ENCODE peak calls at places on chromosome 14, in seven cellular contexts. K, U, F, Y, B, L and D are unnamed samples.

GRCh38 chr14:105092124-105092911 is 27.1 kb upstream of the GPR132 start:
- DNase-seq in L (peak), K (peak), Y (peak), F (no peak), U (no peak), B (peak), D (peak)

GRCh38 chr14:51020024-51020710 is 74.7 kb downstream of the TRIM9 start:
- DNase-seq in F (no peak), K (no peak), B (no peak), L (no peak), Y (no peak), U (no peak), D (no peak)

GRCh38 chr14:100734031-100734990 is 7.6 kb downstream of the DLK1 start:
- DNase-seq in F (no peak), B (no peak), L (no peak), U (no peak), K (peak), Y (no peak), D (no peak)

GRCh38 chr14:76546426-76547221 is 170.7 kb downstream of the ESRRB start:
- DNase-seq in B (peak), K (no peak), Y (no peak), L (no peak), F (peak), U (no peak), D (no peak)

GRCh38 chr14:94644102-94644535 is 31.9 kb downstream of the SERPINA3 start:
- DNase-seq in F (no peak), Y (no peak), K (no peak), L (no peak), U (no peak), B (no peak), D (no peak)

GRCh38 chr14:80491131-80491530 is 279.8 kb upstream of the DIO2 start:
- DNase-seq in U (peak), Y (no peak), F (no peak), K (no peak), L (no peak), B (no peak), D (no peak)

GRCh38 chr14:104227806-104228205 is 89.4 kb downstream of the KIF26A start:
- DNase-seq in B (no peak), F (no peak), Y (no peak), U (no peak), L (no peak), K (no peak), D (no peak)

GRCh38 chr14:90398841-90399540 is 2.2 kb downstream of the CALM1 start:
- DNase-seq in B (no peak), K (no peak), U (no peak), L (no peak), F (no peak), Y (no peak), D (no peak)

GRCh38 chr14:54312166-54312801 is 84.5 kb upstream of the CDKN3 start:
- DNase-seq in U (no peak), B (peak), L (no peak), K (no peak), Y (no peak), F (peak), D (peak)

DNA sequence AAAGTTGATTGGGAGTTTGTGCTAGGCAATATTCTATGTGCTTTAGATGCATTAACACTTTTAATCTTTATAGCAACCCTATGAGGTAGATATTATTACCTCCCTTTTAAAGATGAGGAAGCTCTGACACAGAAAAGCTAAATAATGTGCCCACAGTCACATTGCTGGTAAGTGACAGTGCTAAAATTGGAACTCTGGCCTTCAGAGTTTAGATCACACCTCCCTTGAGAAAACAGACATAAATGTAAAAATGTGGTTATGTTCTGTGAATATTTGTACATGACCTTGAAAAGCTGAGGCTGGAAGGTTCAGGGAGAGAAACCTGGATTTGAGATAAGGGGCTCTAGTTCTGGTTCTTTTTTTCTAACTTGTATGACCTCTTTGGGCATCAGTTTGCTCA is 1.9 kb downstream of the ABHD4 start:
- DNase-seq in Y (no peak), B (no peak), F (no peak), U (no peak), K (no peak), L (no peak), D (no peak)
- TF ChIP-seq POLR2A in Y (no peak), B (no peak), F (no peak), U (no peak), K (no peak), L (no peak), D (no peak)

GRCh38 chr14:45201908-45202307 is 51.1 kb downstream of the MIS18BP1 start:
- DNase-seq in B (no peak), Y (no peak), U (no peak), K (no peak), F (no peak), L (no peak), D (no peak)
- TF ChIP-seq POLR2A in B (no peak), Y (no peak), U (no peak), K (no peak), F (no peak), L (no peak), D (no peak)

DNA sequence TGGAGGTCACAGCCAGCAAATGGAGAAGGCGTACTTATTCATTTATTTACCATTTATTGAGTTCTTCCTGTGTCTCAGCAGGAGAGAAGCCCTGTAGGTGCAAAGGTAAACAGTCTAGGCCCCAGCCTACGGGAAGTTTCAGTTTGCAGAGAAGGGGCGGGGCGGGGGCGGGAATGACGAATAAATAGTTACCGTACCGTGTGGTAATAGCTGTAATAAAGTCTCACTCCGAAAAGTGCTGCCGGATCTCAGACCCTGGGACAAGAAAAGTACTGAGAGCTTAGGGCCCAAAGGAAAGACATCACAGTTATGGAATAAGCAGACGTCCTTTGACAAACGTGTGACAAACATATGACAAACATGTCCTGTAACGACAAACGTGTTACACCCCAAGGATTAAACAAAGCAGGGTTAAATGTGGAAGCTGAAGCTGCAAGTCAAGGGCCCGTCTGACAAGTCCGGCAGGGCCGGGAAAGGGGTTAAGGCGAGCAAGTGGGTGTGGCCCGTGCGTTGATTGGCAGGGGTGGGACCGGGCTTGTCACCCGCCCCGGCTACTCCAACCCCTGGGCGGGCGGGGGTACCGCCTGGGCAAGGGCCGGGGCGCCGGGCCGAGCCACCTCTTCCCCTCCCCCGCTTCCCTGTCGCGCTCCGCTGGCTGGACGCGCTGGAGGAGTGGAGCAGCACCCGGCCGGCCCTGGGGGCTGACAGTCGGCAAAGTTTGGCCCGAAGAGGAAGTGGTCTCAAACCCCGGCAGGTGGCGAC is at the start of gene LRP10:
- DNase-seq in Y (peak), B (peak), F (peak), K (peak), L (peak), U (peak), D (peak)
- TF ChIP-seq POLR2A in Y (peak), B (peak), F (peak), K (peak), L (peak), U (peak), D (peak)

GRCh38 chr14:69696633-69697557 is 70.0 kb upstream of the SRSF5 start:
- DNase-seq in Y (no peak), U (no peak), F (no peak), K (no peak), L (no peak), B (no peak), D (no peak)
- TF ChIP-seq POLR2A in Y (peak), U (no peak), F (no peak), K (no peak), L (no peak), B (no peak), D (no peak)

GRCh38 chr14:74649167-74649566 is 37.1 kb upstream of the LTBP2 start:
- DNase-seq in L (no peak), F (no peak), K (no peak), B (no peak), Y (no peak), U (no peak), D (no peak)

GRCh38 chr14:74652541-74652940 is 40.5 kb upstream of the LTBP2 start:
- DNase-seq in Y (no peak), K (no peak), U (no peak), L (no peak), F (no peak), B (no peak), D (no peak)

GRCh38 chr14:74649673-74650072 is 37.6 kb upstream of the LTBP2 start:
- DNase-seq in B (no peak), F (no peak), U (no peak), K (no peak), Y (no peak), L (no peak), D (no peak)

GRCh38 chr14:74653386-74654138 is 41.5 kb upstream of the LTBP2 start:
- DNase-seq in B (no peak), U (no peak), F (no peak), Y (no peak), K (no peak), L (no peak), D (no peak)

DNA sequence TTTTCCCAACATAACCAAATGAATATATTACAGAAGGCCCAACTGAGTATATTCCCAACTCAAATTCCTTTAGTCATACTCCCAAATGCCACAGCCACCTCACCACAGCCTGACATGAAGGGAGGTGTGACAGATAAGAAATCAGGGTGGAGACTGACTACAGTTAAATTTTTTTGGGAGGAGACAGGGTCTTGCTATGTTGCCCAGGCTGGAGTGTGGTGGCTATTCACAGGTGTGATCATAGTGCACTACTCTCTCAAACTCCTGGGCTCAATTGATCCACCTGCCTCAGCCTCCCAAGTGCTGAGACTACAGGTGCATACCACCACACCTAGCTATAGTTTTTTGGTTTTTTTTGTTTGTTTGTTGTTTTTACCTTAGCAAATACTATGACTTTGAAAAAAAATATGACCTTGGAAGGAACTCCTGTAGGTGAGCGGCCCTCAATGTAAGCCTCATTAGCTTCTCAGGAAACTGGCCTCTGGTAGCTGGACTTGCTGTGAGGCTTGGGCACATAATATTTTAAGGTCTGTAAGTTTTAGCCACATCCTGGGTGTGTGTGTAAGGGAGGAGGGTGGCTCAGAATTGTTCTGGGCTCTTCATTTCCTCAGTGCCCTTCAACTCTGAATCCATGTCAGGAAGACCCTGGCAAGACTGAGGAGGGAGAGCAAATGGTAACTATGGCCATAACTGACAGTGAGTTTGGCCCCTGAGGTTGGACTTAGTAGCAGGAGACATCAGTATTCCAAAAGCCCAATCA is 39.1 kb upstream of the LTBP2 start:
- DNase-seq in B (no peak), U (no peak), L (no peak), K (no peak), Y (no peak), F (no peak), D (no peak)
- TF ChIP-seq POLR2A in B (no peak), U (no peak), L (no peak), K (no peak), Y (no peak), F (no peak), D (no peak)

GRCh38 chr14:38544766-38545165 is 288.9 kb upstream of the CLEC14A start:
- DNase-seq in F (no peak), Y (no peak), L (no peak), K (no peak), U (no peak), B (no peak), D (no peak)
- TF ChIP-seq POLR2A in F (no peak), Y (no peak), L (no peak), K (no peak), U (no peak), B (no peak), D (no peak)

DNA sequence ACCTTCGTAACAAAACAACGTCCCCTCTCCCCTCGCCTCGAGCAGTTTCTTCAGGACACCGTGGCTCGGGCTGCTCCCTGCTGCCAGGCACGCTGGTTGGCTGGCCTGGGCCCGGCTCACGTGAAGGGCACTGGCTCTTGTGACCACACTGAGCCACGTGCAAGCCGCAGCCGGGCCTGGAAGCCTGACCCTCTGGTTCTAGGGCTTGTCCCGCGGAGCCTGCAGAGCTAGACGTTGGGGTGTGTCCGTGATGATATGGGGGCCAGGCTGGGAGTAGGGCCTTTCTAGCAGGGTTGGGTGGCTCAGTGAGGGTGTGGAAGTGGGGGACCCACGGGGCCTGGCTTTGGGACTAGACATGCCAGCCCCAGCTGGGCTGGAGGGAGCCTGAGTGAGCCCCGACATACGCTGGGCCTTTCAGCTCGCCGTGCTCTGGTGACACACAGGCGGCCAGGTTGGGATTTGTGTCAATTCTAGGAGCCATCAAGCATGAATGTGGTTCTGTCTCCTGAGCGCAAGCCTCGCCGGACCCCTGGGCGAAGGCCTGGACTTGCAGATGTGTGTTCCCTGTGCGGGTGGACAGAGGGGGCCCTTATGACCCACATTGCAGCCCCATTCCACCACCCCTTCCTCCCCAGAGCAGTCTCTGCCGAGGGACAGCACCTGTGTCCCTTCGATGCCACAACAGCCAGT is 13.6 kb upstream of the AMN start:
- DNase-seq in Y (no peak), U (no peak), K (peak), B (no peak), F (no peak), L (no peak), D (no peak)
- TF ChIP-seq POLR2A in Y (no peak), U (no peak), K (no peak), B (no peak), F (no peak), L (no peak), D (no peak)

GRCh38 chr14:35028435-35028834 is 17.6 kb upstream of the FAM177A1 start:
- DNase-seq in L (no peak), K (no peak), Y (no peak), U (no peak), B (no peak), F (no peak), D (no peak)
- TF ChIP-seq POLR2A in L (no peak), K (no peak), Y (no peak), U (no peak), B (no peak), F (no peak), D (no peak)

DNA sequence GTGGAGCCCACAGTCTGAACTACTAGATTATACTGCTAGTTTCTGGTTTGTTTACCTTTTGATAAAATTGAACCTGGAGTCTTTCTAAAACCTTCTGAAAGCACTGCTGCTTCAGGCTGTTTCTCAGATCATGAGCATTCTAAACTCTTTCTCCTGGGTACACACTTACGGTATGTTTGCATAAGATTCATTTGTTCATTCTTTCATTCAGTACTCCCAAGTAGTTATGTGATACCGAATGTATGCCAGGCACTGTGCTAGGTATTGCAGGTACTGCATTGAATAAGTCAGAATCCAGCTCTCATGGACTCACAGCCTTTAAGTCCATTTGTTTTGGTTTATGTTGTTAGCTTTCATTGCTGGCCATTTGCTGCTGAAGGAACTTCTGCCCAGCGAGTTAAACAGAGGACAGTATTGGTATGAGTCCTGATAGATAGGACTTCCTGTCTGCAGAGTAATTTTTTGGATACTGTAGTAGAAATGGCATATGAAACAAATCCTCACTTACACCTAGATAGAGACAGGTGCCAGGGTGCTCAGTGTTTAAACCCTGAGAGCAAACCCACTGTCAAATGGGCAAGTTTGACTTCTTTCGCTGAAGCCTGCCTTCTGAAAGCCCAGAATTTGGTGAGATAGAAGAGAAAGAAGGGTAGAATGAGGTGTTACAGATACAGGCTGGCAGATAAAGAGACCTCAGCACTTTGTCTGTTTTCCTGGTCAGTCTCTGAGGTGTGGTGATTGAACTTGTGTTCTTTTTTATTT is 2.1 kb downstream of the SUSD6 start:
- DNase-seq in Y (no peak), F (no peak), L (no peak), U (no peak), K (no peak), B (no peak), D (no peak)
- TF ChIP-seq POLR2A in Y (no peak), F (no peak), L (no peak), U (no peak), K (no peak), B (no peak), D (no peak)